ENCODE peak calls at places on chromosome 1, in eight cellular contexts. C is endothelial cell; G is hypothalamus; S is stimulated activated CD4-positive, alpha-beta T cell treated with anti-CD3 and anti-CD28 coated beads, Interleukin-15, amount 100 ng/mL, for 24 hours; W is CD8-positive, alpha-beta memory T cell; Q is HCT116; R is pancreas; T is cardiac fibroblast. V is an unnamed sample.

GRCh38 chr1:101371259-101371658 is 134.4 kb downstream of the S1PR1 start:
- DNase-seq in G (no peak), C (no peak), T (peak; percentile 6), Q (peak; percentile 27), R (no peak), W (no peak), S (peak; percentile 8), V (peak; percentile 84)

GRCh38 chr1:227152525-227152924 is 165.8 kb downstream of the CDC42BPA start:
- DNase-seq in C (no peak), W (no peak), Q (no peak), S (no peak), T (no peak), G (no peak), R (no peak), V (no peak)

GRCh38 chr1:169878498-169878897 is 15.2 kb downstream of the SCYL3 start:
- DNase-seq in R (no peak), W (no peak), G (no peak), C (no peak), T (no peak), S (no peak), Q (no peak), V (no peak)

GRCh38 chr1:157124855-157125254 is 13.3 kb downstream of the ETV3 start:
- DNase-seq in T (no peak), R (no peak), W (no peak), Q (no peak), C (no peak), G (no peak), S (no peak), V (peak; percentile 17)

GRCh38 chr1:185537601-185538000 is 196.6 kb upstream of the HMCN1 start:
- DNase-seq in Q (no peak), C (no peak), R (no peak), W (no peak), S (no peak), G (no peak), T (no peak), V (no peak)

GRCh38 chr1:54745274-54745673 is 19.0 kb downstream of the PARS2 start:
- DNase-seq in R (no peak), C (no peak), Q (no peak), G (no peak), S (no peak), T (no peak), W (no peak), V (no peak)

GRCh38 chr1:241990040-241990439 is 8.9 kb downstream of the MAP1LC3C start:
- DNase-seq in S (no peak), G (peak; percentile 15), W (no peak), T (peak; percentile 86), Q (peak; percentile 76), C (no peak), R (peak; percentile 55), V (peak; percentile 100)

GRCh38 chr1:145871994-145872411 is 13.1 kb upstream of the PIAS3 start:
- DNase-seq in R (no peak), W (peak; percentile 56), S (peak; percentile 57), C (peak; percentile 28), Q (no peak), G (peak; percentile 69), T (peak; percentile 48), V (no peak)

GRCh38 chr1:22143065-22143514 is at the start of gene WNT4:
- DNase-seq in Q (no peak), G (peak; percentile 19), W (no peak), T (peak; percentile 32), C (peak; percentile 34), S (peak; percentile 49), R (peak; percentile 66), V (peak; percentile 34)